ENCODE peak calls at places on chromosomes 11 and 22, in five cellular contexts. W is Panc1, P is HepG2, O is HCT116, Z is K562. K is an unnamed sample.

GRCh38 chr22:24329453-24329852 is 58.8 kb downstream of the SPECC1L start:
- ATAC-seq in W (no peak), P (no peak), O (no peak), Z (no peak), K (no peak)

GRCh38 chr11:102685311-102685710 is 20.3 kb downstream of the MMP27 start:
- ATAC-seq in W (no peak), P (no peak), O (no peak), Z (no peak), K (no peak)

GRCh38 chr11:46506486-46506808 is 87.4 kb downstream of the AMBRA1 start:
- ATAC-seq in W (no peak), P (no peak), O (no peak), Z (no peak), K (no peak)

GRCh38 chr22:49101873-49102272 is 725.8 kb downstream of the BRD1 start:
- ATAC-seq in W (no peak), P (no peak), O (no peak), Z (no peak), K (no peak)

GRCh38 chr22:22462813-22463567 is 45.6 kb downstream of the ZNF280B start:
- ATAC-seq in W (no peak), P (no peak), O (peak; percentile 66), Z (peak; percentile 76), K (no peak)

GRCh38 chr11:64607381-64608259 is 16.6 kb downstream of the SLC22A12 start:
- ATAC-seq in W (no peak), P (no peak), O (no peak), Z (no peak), K (peak; percentile 52)

GRCh38 chr22:29315286-29316195 is at the start of gene RASL10A:
- ATAC-seq in W (peak; percentile 27), P (peak; percentile 16), O (peak; percentile 21), Z (no peak), K (no peak)

GRCh38 chr11:94926698-94927237 is 46.6 kb downstream of the CWC15 start:
- ATAC-seq in W (no peak), P (no peak), O (peak; percentile 32), Z (no peak), K (peak; percentile 88)

GRCh38 chr11:121337740-121338272 is 45.2 kb downstream of the SC5D start:
- ATAC-seq in W (no peak), P (no peak), O (no peak), Z (no peak), K (no peak)

GRCh38 chr11:65918211-65919150 is at the start of gene C11orf68:
- ATAC-seq in W (peak; percentile 45), P (peak; percentile 28), O (peak; percentile 41), Z (peak; percentile 69), K (peak; percentile 79)

GRCh38 chr22:20438678-20439492 is 1.3 kb upstream of the SCARF2 start:
- ATAC-seq in W (peak; percentile 69), P (peak; percentile 68), O (peak; percentile 87), Z (peak; percentile 74), K (no peak)

GRCh38 chr11:66411323-66411722 is 9.5 kb upstream of the NPAS4 start:
- ATAC-seq in W (no peak), P (no peak), O (no peak), Z (no peak), K (no peak)

GRCh38 chr11:130369141-130369691 is 54.5 kb upstream of the ZBTB44 start:
- ATAC-seq in W (no peak), P (peak; percentile 52), O (no peak), Z (no peak), K (no peak)

GRCh38 chr11:14144905-14145304 is 182.4 kb downstream of the SPON1 start:
- ATAC-seq in W (no peak), P (no peak), O (no peak), Z (no peak), K (no peak)

GRCh38 chr22:22818861-22819855 is 68.5 kb upstream of the IGLL5 start:
- ATAC-seq in W (no peak), P (no peak), O (no peak), Z (peak; percentile 9), K (no peak)

GRCh38 chr11:101553891-101554292 is 29.9 kb downstream of the TRPC6 start:
- ATAC-seq in W (no peak), P (no peak), O (no peak), Z (no peak), K (no peak)

GRCh38 chr22:37270928-37271650 is 11.2 kb upstream of the CYTH4 start:
- ATAC-seq in W (no peak), P (no peak), O (no peak), Z (no peak), K (no peak)

GRCh38 chr11:118908931-118909618 is 16.7 kb downstream of the BCL9L start:
- ATAC-seq in W (peak; percentile 11), P (no peak), O (no peak), Z (no peak), K (peak; percentile 63)

GRCh38 chr11:721913-722811 is 16.1 kb downstream of the EPS8L2 start:
- ATAC-seq in W (peak; percentile 23), P (peak; percentile 17), O (no peak), Z (peak; percentile 36), K (no peak)

GRCh38 chr11:118876261-118876660 is 7.4 kb upstream of the CXCR5 start:
- ATAC-seq in W (no peak), P (no peak), O (no peak), Z (no peak), K (no peak)

GRCh38 chr22:45564349-45565030 is 61.8 kb downstream of the FBLN1 start:
- ATAC-seq in W (no peak), P (no peak), O (no peak), Z (no peak), K (no peak)

GRCh38 chr11:20584093-20584774 is 15.2 kb upstream of the SLC6A5 start:
- ATAC-seq in W (no peak), P (peak; percentile 51), O (peak; percentile 60), Z (peak; percentile 75), K (no peak)

GRCh38 chr11:59878482-59878881 is at the start of gene OOSP3:
- ATAC-seq in W (no peak), P (no peak), O (no peak), Z (no peak), K (no peak)

GRCh38 chr11:134999490-135000066 is 587.5 kb upstream of the B3GAT1 start:
- ATAC-seq in W (no peak), P (no peak), O (no peak), Z (no peak), K (no peak)

GRCh38 chr22:28112130-28112529 is 193.1 kb upstream of the PITPNB start:
- ATAC-seq in W (no peak), P (no peak), O (no peak), Z (no peak), K (no peak)
- H3K4me3 ChIP-seq in W (no peak overlapping the region), P (no peak overlapping the region), O (no peak overlapping the region), Z (no peak overlapping the region), K (no peak overlapping the region)

DNA sequence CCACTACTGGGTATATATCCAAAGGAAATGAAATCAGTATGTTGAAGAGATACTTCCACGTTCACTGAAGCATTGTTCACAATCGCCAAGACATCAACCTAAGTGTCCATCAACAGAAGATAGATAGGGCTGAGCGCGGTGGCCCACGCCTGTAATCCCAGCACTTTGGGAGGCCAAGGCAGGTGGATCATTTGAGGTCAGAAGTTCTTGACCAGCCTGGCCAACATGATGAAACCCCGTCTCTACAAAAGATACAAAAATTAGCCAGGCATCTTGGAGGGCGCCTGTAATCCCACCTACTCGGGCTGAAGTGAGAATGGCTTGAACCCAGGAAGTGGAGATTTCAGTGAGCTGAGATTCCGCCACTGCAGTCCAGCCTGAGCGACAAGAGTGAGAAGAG is 12.7 kb downstream of the EIF3F start:
- ATAC-seq in W (no peak), P (no peak), O (no peak), Z (no peak), K (no peak)
- TF ChIP-seq POLR2AphosphoS5 in W (no peak), P (no peak), O (no peak), Z (no peak), K (no peak)

GRCh38 chr11:86431258-86431657 is 56.6 kb downstream of the CCDC81 start:
- ATAC-seq in W (no peak), P (no peak), O (no peak), Z (no peak), K (no peak)
- H3K9me3 ChIP-seq in W (no peaks in the 10 kb centered on the region), P (no peaks in the 10 kb centered on the region), O (no peaks in the 10 kb centered on the region), Z (no peaks in the 10 kb centered on the region), K (no peaks in the 10 kb centered on the region)

GRCh38 chr11:5690736-5691135 is 1.1 kb downstream of the TRIM22 start:
- ATAC-seq in W (no peak), P (no peak), O (no peak), Z (peak; percentile 68), K (peak; percentile 22)
- H3K4me3 ChIP-seq in W (no peak overlapping the region), P (no peak overlapping the region), O (no peak overlapping the region), Z (no peak overlapping the region), K (peak overlapping the region; percentile 51)